ENCODE peak calls at places on chromosomes 6 and 20, in four cellular contexts. B, S, U and H are unnamed samples.

GRCh38 chr6:41966961-41967311 is 25.3 kb upstream of the CCND3 start:
- DNase-seq in B (peak), S (peak), U (peak), H (peak)

GRCh38 chr20:58078741-58079522 is 149.5 kb downstream of the ANKRD60 start:
- DNase-seq in B (no peak), S (peak), U (no peak), H (no peak)

GRCh38 chr6:10434235-10434634 is 19.4 kb upstream of the TFAP2A start:
- DNase-seq in B (no peak), S (no peak), U (no peak), H (no peak)

GRCh38 chr20:58813369-58813768 is 37.3 kb downstream of the GNAS-AS1 start:
- DNase-seq in B (no peak), S (no peak), U (no peak), H (no peak)

GRCh38 chr6:15817100-15817499 is 154.3 kb upstream of the DTNBP1 start:
- DNase-seq in B (no peak), S (no peak), U (no peak), H (no peak)

GRCh38 chr6:87366899-87367298 is 22.3 kb downstream of the C6orf163 start:
- DNase-seq in B (no peak), S (no peak), U (no peak), H (no peak)

GRCh38 chr6:85995339-85996033 is 352.8 kb upstream of the SYNCRIP start:
- DNase-seq in B (no peak), S (no peak), U (no peak), H (no peak)

GRCh38 chr6:56046576-56046975 is 171.2 kb upstream of the BMP5 start:
- DNase-seq in B (no peak), S (peak), U (no peak), H (no peak)

GRCh38 chr6:134436281-134436815 is 118.4 kb upstream of the SGK1 start:
- DNase-seq in B (peak), S (peak), U (no peak), H (peak)

GRCh38 chr20:675453-676314 is at the start of gene SCRT2:
- DNase-seq in B (peak), S (peak), U (peak), H (peak)

GRCh38 chr6:9240861-9241260 is 805.5 kb upstream of the SLC35B3 start:
- DNase-seq in B (no peak), S (no peak), U (no peak), H (no peak)

DNA sequence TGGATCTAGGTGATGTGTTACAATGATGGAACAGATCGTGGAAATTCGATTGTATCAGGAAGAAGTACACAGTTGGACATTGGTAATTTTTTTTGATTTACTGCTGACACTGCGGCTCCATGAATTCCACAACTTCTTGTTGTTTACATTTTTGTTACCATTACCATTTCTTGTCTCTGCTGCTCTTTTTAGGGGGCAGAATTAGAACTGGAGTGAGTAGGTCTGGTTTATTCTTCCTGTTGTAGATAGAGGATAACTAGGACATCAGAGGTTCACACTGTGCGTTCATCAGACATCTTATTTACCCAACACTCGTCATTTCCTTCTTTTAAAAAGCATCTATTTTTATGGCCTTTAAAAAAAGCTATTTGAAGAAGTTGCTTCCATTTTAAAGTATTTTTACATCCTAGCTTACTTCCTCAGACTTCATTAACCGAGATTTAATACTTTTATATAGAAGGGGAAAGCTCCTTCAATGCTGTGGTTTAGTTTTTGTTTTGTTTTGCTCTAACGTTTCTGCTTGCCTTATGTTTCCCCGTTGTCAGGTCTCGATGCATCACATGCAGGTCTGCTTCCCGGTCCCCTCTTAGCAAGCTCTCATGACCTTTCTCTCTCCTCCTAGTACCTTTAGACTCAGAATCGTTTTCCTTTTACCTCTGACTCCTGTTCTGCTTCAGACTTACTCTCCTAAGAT is 139.1 kb downstream of the ARID1B start:
- DNase-seq in B (no peak), S (no peak), U (no peak), H (no peak)
- TF ChIP-seq JUN in B (no peak), S (no peak), U (no peak), H (no peak)

GRCh38 chr20:25014816-25015215 is 22.3 kb upstream of the APMAP start:
- DNase-seq in B (no peak), S (no peak), U (no peak), H (no peak)
- TF ChIP-seq JUN in B (no peak), S (no peak), U (no peak), H (no peak)

GRCh38 chr6:24223131-24223715 is 97.2 kb downstream of the NRSN1 start:
- DNase-seq in B (no peak), S (no peak), U (no peak), H (no peak)
- TF ChIP-seq JUN in B (no peak), S (no peak), U (no peak), H (no peak)

GRCh38 chr6:52693777-52694176 is 22.9 kb downstream of the TMEM14A start:
- DNase-seq in B (no peak), S (no peak), U (no peak), H (no peak)

GRCh38 chr6:52694404-52694803 is 23.5 kb downstream of the TMEM14A start:
- DNase-seq in B (no peak), S (no peak), U (no peak), H (no peak)

GRCh38 chr6:52696418-52696817 is 25.5 kb downstream of the TMEM14A start:
- DNase-seq in B (no peak), S (no peak), U (no peak), H (no peak)

GRCh38 chr6:52697903-52698302 is 27.0 kb downstream of the TMEM14A start:
- DNase-seq in B (no peak), S (peak), U (no peak), H (no peak)
- TF ChIP-seq JUN in B (no peak), S (no peak), U (no peak), H (no peak)

GRCh38 chr6:89368107-89368506 is 15.6 kb upstream of the UBE2J1 start:
- DNase-seq in B (peak), S (peak), U (peak), H (peak)
- TF ChIP-seq JUN in B (no peak), S (no peak), U (no peak), H (no peak)

DNA sequence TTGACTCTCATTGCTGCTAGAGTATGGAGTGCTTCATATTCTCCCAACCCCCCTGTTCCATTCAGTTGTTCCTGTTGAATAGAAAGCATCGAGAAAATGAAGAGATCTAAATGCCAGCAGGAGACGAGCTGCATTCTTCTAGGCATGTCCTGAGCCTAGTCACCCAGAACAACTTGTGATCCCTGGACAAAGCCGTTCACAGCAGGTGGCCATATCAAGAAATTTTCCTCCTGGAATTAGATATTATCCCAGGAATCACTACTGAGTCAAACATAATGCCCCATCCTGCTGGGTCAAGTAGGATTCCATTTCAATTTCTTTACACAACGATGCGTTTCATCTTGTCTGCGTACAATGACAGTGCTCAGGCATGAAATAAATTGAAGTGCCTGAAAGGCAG is 626.1 kb upstream of the EPHA7 start:
- DNase-seq in B (no peak), S (no peak), U (no peak), H (no peak)
- TF ChIP-seq JUN in B (no peak), S (no peak), U (no peak), H (no peak)

DNA sequence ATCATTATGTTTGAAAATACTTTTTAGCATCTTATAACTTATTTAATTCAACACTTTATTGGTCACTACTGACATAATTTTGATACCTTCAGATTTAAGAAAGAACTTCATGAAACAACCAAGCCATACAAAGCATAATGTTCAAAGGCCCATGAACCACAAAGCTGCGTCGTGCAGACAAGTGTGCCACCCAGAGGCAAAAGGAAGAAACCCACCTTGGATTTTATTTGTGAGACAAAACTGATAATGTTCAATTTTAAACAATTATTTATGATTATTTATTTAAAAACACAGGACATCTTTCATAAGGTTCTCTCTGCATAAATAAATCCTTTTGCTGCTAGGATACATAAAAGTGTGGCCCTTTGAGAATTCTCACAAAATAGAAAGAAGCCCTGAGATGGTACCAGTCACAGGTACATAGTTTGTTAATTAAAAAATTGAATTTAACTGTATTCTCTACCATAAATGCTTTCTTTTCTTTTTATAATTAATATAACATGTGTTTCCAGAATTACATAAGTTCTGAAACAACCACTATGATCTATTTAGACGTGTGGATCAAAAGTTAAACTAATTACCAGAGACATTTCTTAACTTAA is 143.7 kb downstream of the RALGAPA2 start:
- DNase-seq in B (peak), S (peak), U (peak), H (peak)
- TF ChIP-seq JUN in B (no peak), S (no peak), U (no peak), H (no peak)

DNA sequence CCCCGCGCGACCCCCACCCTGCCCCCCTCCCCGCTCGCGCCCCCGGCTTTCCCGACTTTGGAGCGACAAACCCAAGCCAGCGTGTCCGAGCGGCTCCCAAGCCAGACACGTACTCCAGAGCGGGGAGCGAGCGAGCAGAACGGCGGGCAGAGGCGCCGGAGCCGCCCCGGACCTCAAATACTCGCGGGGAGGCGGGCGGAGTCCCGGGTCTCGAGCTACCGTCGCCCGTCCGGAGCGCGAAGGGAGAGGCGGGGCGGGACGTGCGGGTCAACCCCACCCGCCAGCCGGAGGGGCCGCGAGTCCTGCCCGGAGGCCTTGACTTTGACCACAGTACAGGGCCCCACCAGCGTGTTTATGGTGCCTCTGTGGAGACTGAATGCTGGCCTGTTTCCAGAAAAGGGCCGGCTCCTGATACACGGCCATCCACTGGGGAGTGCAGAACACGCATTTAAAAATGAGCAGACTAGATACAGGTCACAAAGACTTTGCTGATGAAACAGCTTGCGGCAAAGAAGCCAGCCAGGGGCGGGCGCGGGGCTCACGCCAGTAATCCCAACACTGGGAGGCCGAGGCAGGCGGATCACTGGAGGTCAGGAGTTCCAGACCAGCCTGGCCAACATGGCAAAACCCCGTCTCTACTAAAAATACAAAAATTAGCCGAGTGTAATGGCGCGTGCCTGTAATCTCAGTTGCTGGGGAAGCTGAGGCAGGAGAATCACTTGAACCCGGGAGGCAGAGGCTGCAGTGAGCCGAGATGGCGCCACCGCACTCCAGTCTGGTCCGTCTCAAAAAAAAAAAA is at the start of gene SERPINB6:
- DNase-seq in B (peak), S (peak), U (peak), H (peak)
- TF ChIP-seq JUN in B (no peak), S (no peak), U (no peak), H (no peak)